ENCODE peak calls at places on chromosomes 16 and 17, in four cellular contexts. S is HCT116, A is GM12878, C is K562. M is an unnamed sample.

GRCh38 chr17:49555495-49556018 is 20.1 kb upstream of the NXPH3 start:
- ATAC-seq in A (no peak), C (no peak), S (no peak), M (no peak)

GRCh38 chr16:3131755-3132377 is 3.0 kb upstream of the ZNF213 start:
- ATAC-seq in S (peak; percentile 49), A (peak; percentile 27), C (peak; percentile 62), M (no peak)

GRCh38 chr17:57108656-57109392 is 23.8 kb downstream of the AKAP1 start:
- ATAC-seq in A (no peak), S (no peak), C (no peak), M (no peak)

GRCh38 chr17:7589891-7590611 is at the start of gene SOX15:
- ATAC-seq in S (peak; percentile 5), A (no peak), C (no peak), M (no peak)

GRCh38 chr16:57060323-57061083 is 31.9 kb upstream of the CPNE2 start:
- ATAC-seq in A (no peak), C (peak; percentile 41), S (peak; percentile 34), M (no peak)

GRCh38 chr16:19245326-19245925 is 40.1 kb upstream of the CLEC19A start:
- ATAC-seq in C (no peak), A (no peak), S (no peak), M (no peak)

GRCh38 chr17:50608700-50609375 is 25.8 kb upstream of the ABCC3 start:
- ATAC-seq in A (no peak), S (no peak), C (no peak), M (no peak)

GRCh38 chr16:31467151-31467550 is 4.8 kb upstream of the TGFB1I1 start:
- ATAC-seq in C (no peak), A (peak; percentile 71), S (no peak), M (no peak)

GRCh38 chr17:80924807-80925610 is 66.6 kb upstream of the CHMP6 start:
- ATAC-seq in C (no peak), A (no peak), S (no peak), M (no peak)

GRCh38 chr17:39757931-39758873 is 20.5 kb downstream of the GRB7 start:
- ATAC-seq in C (no peak), S (no peak), A (peak; percentile 10), M (no peak)

GRCh38 chr16:81279375-81279774 is 35.4 kb upstream of the GAN start:
- ATAC-seq in A (peak; percentile 28), S (no peak), C (no peak), M (no peak)
- TF ChIP-seq POLR2AphosphoS5 in A (no peak), S (no peak), C (no peak), M (no peak)

GRCh38 chr16:58513874-58514273 is 1.4 kb upstream of the SETD6 start:
- ATAC-seq in C (no peak), S (no peak), A (no peak), M (no peak)

GRCh38 chr16:58518083-58518979 is 3.0 kb downstream of the SETD6 start:
- ATAC-seq in C (no peak), S (no peak), A (peak; percentile 43), M (no peak)

GRCh38 chr16:58516768-58517107 is 1.4 kb downstream of the SETD6 start:
- ATAC-seq in A (no peak), S (no peak), C (no peak), M (no peak)

GRCh38 chr16:58515871-58516767 is 802 bp downstream of the SETD6 start:
- ATAC-seq in A (peak; percentile 69), S (peak; percentile 72), C (peak; percentile 59), M (peak; percentile 2)

DNA sequence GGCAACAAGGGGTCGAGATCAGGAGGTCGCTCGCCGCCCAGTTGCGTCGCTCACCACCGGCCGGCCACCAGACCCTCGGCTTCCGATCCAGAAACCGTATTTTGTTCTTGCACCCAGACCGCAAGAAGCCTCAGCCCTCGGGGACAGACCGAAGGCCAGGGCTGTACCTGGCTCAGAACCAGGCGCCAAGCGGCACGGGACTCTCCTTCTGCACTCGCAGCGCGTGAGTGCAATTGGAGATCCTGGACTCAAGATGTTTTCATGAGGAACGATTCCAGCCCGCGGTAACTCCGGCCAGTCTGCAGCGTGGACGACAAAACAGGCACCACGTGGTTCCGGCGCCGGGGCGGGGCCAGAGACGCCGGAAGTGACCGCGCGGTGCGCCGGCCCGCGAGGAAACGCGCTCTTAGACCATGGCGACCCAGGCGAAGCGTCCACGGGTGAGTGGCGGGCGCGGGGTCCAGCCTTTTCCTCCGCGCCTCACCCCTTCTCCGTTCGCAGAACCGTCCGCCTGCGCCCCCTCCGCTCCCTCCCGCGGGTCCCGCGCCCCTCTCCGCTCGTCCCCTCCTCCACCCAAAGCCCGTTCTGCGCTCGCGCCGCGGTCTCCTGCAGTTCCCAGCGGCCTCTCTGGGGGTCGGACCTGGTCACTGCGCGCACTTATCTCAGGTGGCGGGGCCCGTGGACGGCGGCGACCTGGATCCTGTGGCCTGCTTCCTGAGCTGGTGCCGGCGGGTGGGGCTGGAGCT is at the start of gene SETD6:
- ATAC-seq in A (peak; percentile 89), S (peak; percentile 80), C (peak; percentile 89), M (peak; percentile 97)
- TF ChIP-seq POLR2A in A (peak; percentile 84), S (peak; percentile 60), C (peak; percentile 88), M (no peak)

DNA sequence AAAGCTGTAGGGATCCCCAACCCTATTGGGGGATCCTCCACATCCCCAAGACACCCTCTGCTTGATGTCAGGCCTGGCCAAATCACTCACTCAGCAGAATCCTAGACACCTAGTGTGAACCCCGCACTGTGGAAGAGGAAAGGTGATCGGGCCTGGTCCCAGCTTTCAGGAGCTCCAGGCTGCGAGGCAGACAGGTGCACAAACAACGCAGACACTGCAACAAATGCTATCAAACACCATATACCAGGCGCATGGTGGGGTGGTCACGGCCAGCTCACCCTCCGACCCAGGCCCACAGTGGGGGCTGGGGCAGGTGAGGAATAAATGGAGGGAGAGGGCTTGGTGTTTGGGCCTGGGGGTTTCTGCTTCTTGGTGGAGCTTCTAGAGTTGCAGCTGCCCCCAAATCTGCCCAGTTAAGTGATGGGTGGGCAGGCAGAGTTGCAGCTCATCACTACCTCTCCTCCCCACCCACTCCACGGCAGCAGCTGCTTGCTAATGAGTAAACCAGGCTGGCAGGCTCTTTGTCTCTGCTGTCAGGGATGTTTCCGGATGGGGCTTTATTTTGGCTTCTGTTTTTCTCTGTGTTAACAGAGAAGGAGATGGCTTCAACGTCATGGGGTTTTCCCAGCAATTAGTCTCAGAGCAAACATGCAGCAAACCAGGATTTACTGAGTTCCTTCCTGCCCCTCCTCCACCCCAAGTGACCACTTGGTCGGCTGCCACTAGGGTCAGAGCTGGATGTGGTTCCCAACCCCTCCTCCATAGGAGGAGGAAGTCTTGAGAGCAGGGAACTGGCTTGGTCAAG is 46.6 kb downstream of the PECAM1 start:
- ATAC-seq in C (peak; percentile 53), S (no peak), A (peak; percentile 94), M (peak; percentile 81)
- TF ChIP-seq POLR2AphosphoS5 in C (no peak), S (no peak), A (no peak), M (peak; percentile 9)

GRCh38 chr17:82713015-82713723 is 3.3 kb upstream of the FN3KRP start:
- ATAC-seq in C (no peak), A (no peak), S (no peak), M (no peak)

GRCh38 chr17:82720204-82720603 is 3.7 kb downstream of the FN3KRP start:
- ATAC-seq in C (no peak), S (no peak), A (no peak), M (no peak)

GRCh38 chr17:82718986-82719685 is 2.6 kb downstream of the FN3KRP start:
- ATAC-seq in S (no peak), C (no peak), A (no peak), M (no peak)

GRCh38 chr17:82722341-82723013 is 6.0 kb downstream of the FN3KRP start:
- ATAC-seq in A (no peak), S (no peak), C (no peak), M (no peak)

DNA sequence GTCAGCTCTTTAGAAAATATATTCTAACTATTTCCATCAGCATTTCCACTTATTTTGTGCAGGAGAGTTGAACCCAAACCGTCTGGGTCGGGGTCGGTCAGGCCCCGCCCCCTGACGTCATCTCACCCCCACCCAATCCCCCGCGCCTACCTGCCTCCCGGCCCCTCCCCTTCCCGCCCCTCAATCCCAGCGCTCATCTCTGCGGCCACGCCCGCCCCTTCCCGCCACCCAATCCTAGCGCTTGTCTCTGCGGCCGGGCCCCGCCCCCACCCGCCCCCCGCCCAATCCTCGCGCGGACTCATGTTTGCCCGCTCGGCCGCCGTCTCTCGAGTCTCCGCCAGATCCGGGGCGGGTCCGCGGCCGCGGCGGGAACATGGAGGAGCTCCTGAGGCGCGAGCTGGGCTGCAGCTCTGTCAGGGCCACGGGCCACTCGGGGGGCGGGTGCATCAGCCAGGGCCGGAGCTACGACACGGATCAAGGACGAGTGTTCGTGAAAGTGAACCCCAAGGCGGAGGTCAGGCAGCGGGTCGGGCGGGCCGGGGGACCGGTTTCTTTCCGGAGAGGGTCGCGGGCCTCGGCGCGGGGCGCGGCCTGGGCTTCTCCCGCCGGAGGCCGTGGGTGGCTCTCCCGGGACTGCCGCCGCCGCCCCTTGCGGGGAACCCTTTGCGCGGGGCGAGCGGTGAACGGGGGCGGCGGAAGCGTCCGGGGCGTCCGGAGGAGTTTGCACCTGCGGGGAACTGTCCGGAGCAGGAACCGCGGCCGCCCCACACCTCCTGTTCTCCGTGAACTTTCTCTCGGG is at the start of gene FN3KRP:
- ATAC-seq in S (peak; percentile 90), A (peak; percentile 93), C (peak; percentile 95), M (peak; percentile 96)
- TF ChIP-seq POLR2A in S (peak; percentile 34), A (peak; percentile 93), C (peak; percentile 82), M (peak; percentile 38)

DNA sequence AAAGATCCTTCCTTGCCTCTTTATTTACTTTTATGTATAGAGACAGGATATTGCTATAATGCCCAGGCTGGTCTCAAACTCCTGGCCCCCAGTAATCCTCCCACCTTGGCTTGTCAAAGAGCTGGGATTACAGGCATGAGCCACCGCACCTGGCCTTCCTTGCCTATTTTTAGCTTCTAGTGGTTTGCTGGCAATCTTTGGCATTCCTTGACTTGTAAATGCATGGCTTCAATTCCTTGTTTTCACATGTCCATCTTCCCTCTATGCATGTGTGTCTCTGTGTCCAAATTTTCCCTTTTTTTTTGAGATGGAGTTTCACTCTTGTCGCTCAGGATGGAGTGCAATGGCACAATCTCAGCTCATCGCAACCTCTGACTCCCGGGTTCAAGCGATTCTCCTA is 22.5 kb downstream of the HEXIM2 start:
- ATAC-seq in A (no peak), S (peak; percentile 17), C (no peak), M (no peak)
- TF ChIP-seq POLR2AphosphoS5 in A (no peak), S (no peak), C (no peak), M (no peak)

GRCh38 chr17:78127240-78127887 is 1.2 kb downstream of the TMC6 start:
- ATAC-seq in A (peak; percentile 26), C (peak; percentile 63), S (peak; percentile 10), M (peak; percentile 45)
- TF ChIP-seq POLR2A in A (peak; percentile 68), C (peak; percentile 76), S (no peak), M (peak; percentile 25)